ENCODE peak calls at places on chromosomes 6 and 20, in eight cellular contexts. One of them, this sample, is unnamed.

GRCh38 chr6:97097068-97098047 is 172.8 kb downstream of the KLHL32 start:
- DNase-seq in activated T-helper 1 cell treated with anti-CD3 and anti-CD28 coated beads, Interleukin-12 subunit alpha, Interleukin-12 subunit beta, Interleukin-2, Interleukin-4 antibody, amounts not matched to agents 30 ng/mL and 10 ng/mL and 1 ng/mL, durations not matched to agents 14 hours and 24 hours and 36 hours: no peak
- DNase-seq in head of caudate nucleus: peak; percentile 24
- DNase-seq in T1000: no peak
- DNase-seq in HS-27A: no peak
- DNase-seq in H1: no peak
- DNase-seq in brain microvascular endothelial cell: no peak
- DNase-seq in stimulated activated CD4-positive, alpha-beta T cell treated with anti-CD3 and anti-CD28 coated beads, Interleukin-1b, Interleukin-23, amount 100 ng/mL, for 1 hour: no peak
- DNase-seq in this sample: peak; percentile 63

GRCh38 chr6:15960740-15961629 is 167.9 kb upstream of the MYLIP start:
- DNase-seq in stimulated activated CD4-positive, alpha-beta T cell treated with anti-CD3 and anti-CD28 coated beads, Interleukin-1b, Interleukin-23, amount 100 ng/mL, for 1 hour: no peak
- DNase-seq in HS-27A: no peak
- DNase-seq in activated T-helper 1 cell treated with anti-CD3 and anti-CD28 coated beads, Interleukin-12 subunit alpha, Interleukin-12 subunit beta, Interleukin-2, Interleukin-4 antibody, amounts not matched to agents 30 ng/mL and 10 ng/mL and 1 ng/mL, durations not matched to agents 14 hours and 24 hours and 36 hours: no peak
- DNase-seq in T1000: no peak
- DNase-seq in head of caudate nucleus: no peak
- DNase-seq in H1: peak; percentile 13
- DNase-seq in brain microvascular endothelial cell: no peak
- DNase-seq in this sample: no peak

GRCh38 chr6:11315743-11316437 is 83.4 kb upstream of the NEDD9 start:
- DNase-seq in stimulated activated CD4-positive, alpha-beta T cell treated with anti-CD3 and anti-CD28 coated beads, Interleukin-1b, Interleukin-23, amount 100 ng/mL, for 1 hour: no peak
- DNase-seq in H1: no peak
- DNase-seq in brain microvascular endothelial cell: peak; percentile 91
- DNase-seq in head of caudate nucleus: no peak
- DNase-seq in activated T-helper 1 cell treated with anti-CD3 and anti-CD28 coated beads, Interleukin-12 subunit alpha, Interleukin-12 subunit beta, Interleukin-2, Interleukin-4 antibody, amounts not matched to agents 30 ng/mL and 10 ng/mL and 1 ng/mL, durations not matched to agents 14 hours and 24 hours and 36 hours: no peak
- DNase-seq in T1000: peak; percentile 35
- DNase-seq in HS-27A: peak; percentile 60
- DNase-seq in this sample: no peak

GRCh38 chr6:153436346-153436745 is 305.3 kb upstream of the RGS17 start:
- DNase-seq in activated T-helper 1 cell treated with anti-CD3 and anti-CD28 coated beads, Interleukin-12 subunit alpha, Interleukin-12 subunit beta, Interleukin-2, Interleukin-4 antibody, amounts not matched to agents 30 ng/mL and 10 ng/mL and 1 ng/mL, durations not matched to agents 14 hours and 24 hours and 36 hours: no peak
- DNase-seq in brain microvascular endothelial cell: no peak
- DNase-seq in H1: no peak
- DNase-seq in T1000: no peak
- DNase-seq in HS-27A: no peak
- DNase-seq in stimulated activated CD4-positive, alpha-beta T cell treated with anti-CD3 and anti-CD28 coated beads, Interleukin-1b, Interleukin-23, amount 100 ng/mL, for 1 hour: no peak
- DNase-seq in head of caudate nucleus: no peak
- DNase-seq in this sample: no peak

GRCh38 chr6:30480536-30481156 is 8.7 kb upstream of the HLA-E start:
- DNase-seq in stimulated activated CD4-positive, alpha-beta T cell treated with anti-CD3 and anti-CD28 coated beads, Interleukin-1b, Interleukin-23, amount 100 ng/mL, for 1 hour: no peak
- DNase-seq in H1: no peak
- DNase-seq in head of caudate nucleus: no peak
- DNase-seq in activated T-helper 1 cell treated with anti-CD3 and anti-CD28 coated beads, Interleukin-12 subunit alpha, Interleukin-12 subunit beta, Interleukin-2, Interleukin-4 antibody, amounts not matched to agents 30 ng/mL and 10 ng/mL and 1 ng/mL, durations not matched to agents 14 hours and 24 hours and 36 hours: peak; percentile 59
- DNase-seq in brain microvascular endothelial cell: no peak
- DNase-seq in HS-27A: no peak
- DNase-seq in T1000: no peak
- DNase-seq in this sample: no peak

GRCh38 chr6:29887819-29888581 is 54.3 kb upstream of the HLA-A start:
- DNase-seq in HS-27A: peak; percentile 12
- DNase-seq in H1: no peak
- DNase-seq in head of caudate nucleus: peak; percentile 47
- DNase-seq in brain microvascular endothelial cell: peak; percentile 6
- DNase-seq in activated T-helper 1 cell treated with anti-CD3 and anti-CD28 coated beads, Interleukin-12 subunit alpha, Interleukin-12 subunit beta, Interleukin-2, Interleukin-4 antibody, amounts not matched to agents 30 ng/mL and 10 ng/mL and 1 ng/mL, durations not matched to agents 14 hours and 24 hours and 36 hours: peak; percentile 83
- DNase-seq in T1000: no peak
- DNase-seq in stimulated activated CD4-positive, alpha-beta T cell treated with anti-CD3 and anti-CD28 coated beads, Interleukin-1b, Interleukin-23, amount 100 ng/mL, for 1 hour: peak; percentile 77
- DNase-seq in this sample: peak; percentile 26

GRCh38 chr6:36442083-36442670 is 477 bp downstream of the PXT1 start:
- DNase-seq in HS-27A: no peak
- DNase-seq in T1000: no peak
- DNase-seq in head of caudate nucleus: no peak
- DNase-seq in H1: no peak
- DNase-seq in stimulated activated CD4-positive, alpha-beta T cell treated with anti-CD3 and anti-CD28 coated beads, Interleukin-1b, Interleukin-23, amount 100 ng/mL, for 1 hour: no peak
- DNase-seq in brain microvascular endothelial cell: no peak
- DNase-seq in activated T-helper 1 cell treated with anti-CD3 and anti-CD28 coated beads, Interleukin-12 subunit alpha, Interleukin-12 subunit beta, Interleukin-2, Interleukin-4 antibody, amounts not matched to agents 30 ng/mL and 10 ng/mL and 1 ng/mL, durations not matched to agents 14 hours and 24 hours and 36 hours: no peak
- DNase-seq in this sample: no peak

GRCh38 chr6:151634336-151634720 is 140.5 kb downstream of the CCDC170 start:
- DNase-seq in brain microvascular endothelial cell: no peak
- DNase-seq in T1000: no peak
- DNase-seq in HS-27A: no peak
- DNase-seq in H1: no peak
- DNase-seq in head of caudate nucleus: no peak
- DNase-seq in stimulated activated CD4-positive, alpha-beta T cell treated with anti-CD3 and anti-CD28 coated beads, Interleukin-1b, Interleukin-23, amount 100 ng/mL, for 1 hour: no peak
- DNase-seq in activated T-helper 1 cell treated with anti-CD3 and anti-CD28 coated beads, Interleukin-12 subunit alpha, Interleukin-12 subunit beta, Interleukin-2, Interleukin-4 antibody, amounts not matched to agents 30 ng/mL and 10 ng/mL and 1 ng/mL, durations not matched to agents 14 hours and 24 hours and 36 hours: no peak
- DNase-seq in this sample: no peak

GRCh38 chr20:51160821-51161220 is 137.9 kb upstream of the KCNG1 start:
- DNase-seq in activated T-helper 1 cell treated with anti-CD3 and anti-CD28 coated beads, Interleukin-12 subunit alpha, Interleukin-12 subunit beta, Interleukin-2, Interleukin-4 antibody, amounts not matched to agents 30 ng/mL and 10 ng/mL and 1 ng/mL, durations not matched to agents 14 hours and 24 hours and 36 hours: no peak
- DNase-seq in H1: no peak
- DNase-seq in HS-27A: no peak
- DNase-seq in T1000: no peak
- DNase-seq in stimulated activated CD4-positive, alpha-beta T cell treated with anti-CD3 and anti-CD28 coated beads, Interleukin-1b, Interleukin-23, amount 100 ng/mL, for 1 hour: no peak
- DNase-seq in head of caudate nucleus: no peak
- DNase-seq in brain microvascular endothelial cell: no peak
- DNase-seq in this sample: no peak

GRCh38 chr20:25196701-25197120 is 1.2 kb downstream of the ENTPD6 start:
- DNase-seq in head of caudate nucleus: no peak
- DNase-seq in H1: no peak
- DNase-seq in T1000: no peak
- DNase-seq in HS-27A: no peak
- DNase-seq in activated T-helper 1 cell treated with anti-CD3 and anti-CD28 coated beads, Interleukin-12 subunit alpha, Interleukin-12 subunit beta, Interleukin-2, Interleukin-4 antibody, amounts not matched to agents 30 ng/mL and 10 ng/mL and 1 ng/mL, durations not matched to agents 14 hours and 24 hours and 36 hours: no peak
- DNase-seq in stimulated activated CD4-positive, alpha-beta T cell treated with anti-CD3 and anti-CD28 coated beads, Interleukin-1b, Interleukin-23, amount 100 ng/mL, for 1 hour: no peak
- DNase-seq in brain microvascular endothelial cell: no peak
- DNase-seq in this sample: no peak

GRCh38 chr6:160798625-160799024 is 96.6 kb downstream of the PLG start:
- DNase-seq in head of caudate nucleus: no peak
- DNase-seq in activated T-helper 1 cell treated with anti-CD3 and anti-CD28 coated beads, Interleukin-12 subunit alpha, Interleukin-12 subunit beta, Interleukin-2, Interleukin-4 antibody, amounts not matched to agents 30 ng/mL and 10 ng/mL and 1 ng/mL, durations not matched to agents 14 hours and 24 hours and 36 hours: no peak
- DNase-seq in brain microvascular endothelial cell: no peak
- DNase-seq in stimulated activated CD4-positive, alpha-beta T cell treated with anti-CD3 and anti-CD28 coated beads, Interleukin-1b, Interleukin-23, amount 100 ng/mL, for 1 hour: no peak
- DNase-seq in H1: no peak
- DNase-seq in T1000: no peak
- DNase-seq in HS-27A: no peak
- DNase-seq in this sample: no peak

GRCh38 chr6:43634702-43635303 is 837 bp upstream of the MAD2L1BP start:
- DNase-seq in H1: no peak
- DNase-seq in head of caudate nucleus: no peak
- DNase-seq in stimulated activated CD4-positive, alpha-beta T cell treated with anti-CD3 and anti-CD28 coated beads, Interleukin-1b, Interleukin-23, amount 100 ng/mL, for 1 hour: no peak
- DNase-seq in activated T-helper 1 cell treated with anti-CD3 and anti-CD28 coated beads, Interleukin-12 subunit alpha, Interleukin-12 subunit beta, Interleukin-2, Interleukin-4 antibody, amounts not matched to agents 30 ng/mL and 10 ng/mL and 1 ng/mL, durations not matched to agents 14 hours and 24 hours and 36 hours: no peak
- DNase-seq in HS-27A: no peak
- DNase-seq in T1000: no peak
- DNase-seq in brain microvascular endothelial cell: no peak
- DNase-seq in this sample: no peak

GRCh38 chr6:154590770-154591169 is 80.3 kb upstream of the CNKSR3 start:
- DNase-seq in stimulated activated CD4-positive, alpha-beta T cell treated with anti-CD3 and anti-CD28 coated beads, Interleukin-1b, Interleukin-23, amount 100 ng/mL, for 1 hour: no peak
- DNase-seq in head of caudate nucleus: no peak
- DNase-seq in HS-27A: no peak
- DNase-seq in T1000: no peak
- DNase-seq in brain microvascular endothelial cell: no peak
- DNase-seq in H1: no peak
- DNase-seq in activated T-helper 1 cell treated with anti-CD3 and anti-CD28 coated beads, Interleukin-12 subunit alpha, Interleukin-12 subunit beta, Interleukin-2, Interleukin-4 antibody, amounts not matched to agents 30 ng/mL and 10 ng/mL and 1 ng/mL, durations not matched to agents 14 hours and 24 hours and 36 hours: no peak
- DNase-seq in this sample: no peak

GRCh38 chr6:35148167-35148741 is 7.1 kb upstream of the TCP11 start:
- DNase-seq in H1: peak; percentile 70
- DNase-seq in T1000: peak; percentile 10
- DNase-seq in stimulated activated CD4-positive, alpha-beta T cell treated with anti-CD3 and anti-CD28 coated beads, Interleukin-1b, Interleukin-23, amount 100 ng/mL, for 1 hour: no peak
- DNase-seq in HS-27A: peak; percentile 53
- DNase-seq in activated T-helper 1 cell treated with anti-CD3 and anti-CD28 coated beads, Interleukin-12 subunit alpha, Interleukin-12 subunit beta, Interleukin-2, Interleukin-4 antibody, amounts not matched to agents 30 ng/mL and 10 ng/mL and 1 ng/mL, durations not matched to agents 14 hours and 24 hours and 36 hours: peak; percentile 42
- DNase-seq in head of caudate nucleus: no peak
- DNase-seq in brain microvascular endothelial cell: peak; percentile 56
- DNase-seq in this sample: no peak

This sample was measured in globus pallidus.